ENCODE peak calls at places on chromosomes 4 and X, in four cellular contexts. Z is A673, W is brain microvascular endothelial cell, R is lower lobe of right lung. K is an unnamed sample.

GRCh38 chr4:98117363-98117762 is 25.9 kb downstream of the STPG2 start:
- DNase-seq in Z (no peak), W (no peak), R (no peak), K (no peak)

GRCh38 chr4:184384810-184385557 is 89.4 kb downstream of the IRF2 start:
- DNase-seq in Z (no peak), W (no peak), R (no peak), K (no peak)

GRCh38 chrX:78555401-78555980 is 103.6 kb downstream of the RTL3 start:
- DNase-seq in Z (peak), W (no peak), R (no peak), K (no peak)

GRCh38 chr4:169362607-169363006 is 91.9 kb upstream of the SH3RF1 start:
- DNase-seq in Z (no peak), W (no peak), R (no peak), K (no peak)

GRCh38 chr4:39998659-39999345 is 21.1 kb upstream of the PDS5A start:
- DNase-seq in Z (no peak), W (no peak), R (no peak), K (no peak)

GRCh38 chr4:137545461-137545861 is 13.2 kb upstream of the PCDH18 start:
- DNase-seq in Z (peak), W (peak), R (no peak), K (no peak)

GRCh38 chr4:141027421-141027820 is 105.8 kb downstream of the RNF150 start:
- DNase-seq in Z (no peak), W (no peak), R (no peak), K (peak)

GRCh38 chr4:94758141-94758699 is 465 bp downstream of the BMPR1B start:
- DNase-seq in Z (peak), W (peak), R (peak), K (peak)

GRCh38 chr4:86117781-86118302 is 242.0 kb downstream of the MAPK10 start:
- DNase-seq in Z (no peak), W (peak), R (no peak), K (peak)

GRCh38 chrX:110226931-110227330 is 91.0 kb downstream of the AMMECR1 start:
- DNase-seq in Z (no peak), W (no peak), R (no peak), K (no peak)

GRCh38 chrX:110006826-110007375 is 4.0 kb downstream of the TMEM164 start:
- DNase-seq in Z (no peak), W (no peak), R (no peak), K (no peak)

GRCh38 chr4:41339812-41340809 is 83.4 kb downstream of the UCHL1 start:
- DNase-seq in Z (peak), W (no peak), R (no peak), K (no peak)

GRCh38 chrX:25076941-25077500 is 61.3 kb upstream of the ARX start:
- DNase-seq in Z (peak), W (no peak), R (no peak), K (no peak)

GRCh38 chr4:101141230-101141629 is 206.1 kb downstream of the PPP3CA start:
- DNase-seq in Z (no peak), W (no peak), R (no peak), K (no peak)
- H3K27ac ChIP-seq in Z (no peak), W (no peak), R (no peak), K (no peak)

GRCh38 chrX:12979630-12980015 is 4.7 kb downstream of the TMSB4X start:
- DNase-seq in Z (no peak), W (no peak), R (no peak), K (no peak)

GRCh38 chrX:12975999-12976558 is 1.2 kb downstream of the TMSB4X start:
- DNase-seq in Z (peak), W (peak), R (peak), K (peak)

GRCh38 chrX:12977761-12978204 is 2.9 kb downstream of the TMSB4X start:
- DNase-seq in Z (no peak), W (no peak), R (no peak), K (no peak)

GRCh38 chrX:12979011-12979629 is 4.2 kb downstream of the TMSB4X start:
- DNase-seq in Z (no peak), W (no peak), R (no peak), K (no peak)

DNA sequence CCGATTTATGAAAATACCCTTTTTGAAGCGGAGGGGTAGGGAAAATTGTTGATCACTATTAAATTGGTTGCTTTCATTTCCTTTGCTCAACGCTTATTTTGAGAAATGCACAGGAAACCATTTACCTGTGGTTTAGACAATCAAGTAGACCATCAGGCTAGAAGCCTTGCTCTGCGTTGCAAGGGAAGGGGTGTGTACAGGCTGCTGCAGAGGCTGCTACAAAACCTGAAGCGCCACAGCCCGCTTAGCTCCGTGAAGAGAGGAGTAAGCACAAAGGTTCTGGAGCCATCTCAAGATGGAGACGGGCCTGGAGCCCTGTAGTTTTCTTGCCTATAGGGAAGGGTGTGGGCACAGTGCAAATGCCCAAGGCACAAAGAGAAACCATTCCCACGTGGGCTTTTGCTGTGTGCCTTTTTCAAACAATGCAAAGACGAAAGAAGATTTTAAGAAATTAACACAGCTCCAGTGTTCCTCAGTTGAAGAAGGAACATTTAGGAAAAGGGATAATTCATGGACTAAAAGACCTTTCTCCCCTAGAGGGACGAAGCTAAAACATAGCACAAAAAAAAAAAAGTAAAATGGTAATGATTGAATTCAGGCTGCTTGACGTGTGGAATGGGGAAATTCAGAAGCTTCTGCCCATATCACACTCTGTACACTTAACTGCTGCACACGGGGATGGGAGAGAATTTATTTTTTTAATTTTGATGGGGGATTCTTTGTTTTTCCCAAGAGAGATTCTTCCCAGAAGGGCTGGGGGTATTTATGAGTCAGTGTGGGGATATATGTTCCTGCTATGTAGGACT is 3.5 kb downstream of the TMSB4X start:
- DNase-seq in Z (peak), W (peak), R (peak), K (no peak)
- TF ChIP-seq CTCF in Z (no peak), W (no peak), R (no peak), K (no peak)

GRCh38 chr4:159227378-159227777 is 124.5 kb downstream of the RAPGEF2 start:
- DNase-seq in Z (no peak), W (peak), R (no peak), K (no peak)
- H3K27ac ChIP-seq in Z (no peak), W (peak), R (peak), K (no peak)

DNA sequence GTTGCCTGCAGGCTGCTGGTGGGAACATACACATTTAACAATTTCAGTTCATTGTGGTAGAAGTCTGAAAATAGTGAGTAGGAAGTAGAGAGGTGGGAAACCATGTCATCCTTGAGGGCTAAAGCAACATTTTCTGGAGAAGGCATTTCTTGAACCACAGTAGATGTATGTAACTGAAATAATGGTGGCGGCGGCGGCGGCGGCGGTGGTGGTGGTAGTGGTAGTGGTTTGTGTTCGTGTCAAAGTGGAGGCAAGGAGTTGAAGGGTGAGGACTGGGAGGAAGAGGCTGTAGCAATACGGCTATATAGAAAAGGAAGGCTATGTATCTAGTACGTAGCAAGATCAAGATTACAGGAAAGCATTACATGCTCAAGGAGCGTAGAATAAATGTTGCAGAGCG is 1381.6 kb upstream of the TENM3 start:
- DNase-seq in Z (no peak), W (no peak), R (peak), K (no peak)
- TF ChIP-seq CTCF in Z (no peak), W (no peak), R (no peak), K (no peak)

GRCh38 chr4:875818-876423 is 50.0 kb upstream of the CPLX1 start:
- DNase-seq in Z (no peak), W (no peak), R (no peak), K (no peak)
- H3K27ac ChIP-seq in Z (no peak), W (no peak), R (no peak), K (no peak)